ENCODE peak calls at places on chromosome 11, in four cellular contexts. E is body of pancreas, C is H9, B is A549. R is an unnamed sample.

GRCh38 chr11:114153224-114153623 is 93.7 kb downstream of the ZBTB16 start:
- DNase-seq in C (no peak), B (no peak), E (peak; percentile 8), R (no peak)

GRCh38 chr11:20013346-20014066 is 146.8 kb downstream of the DBX1 start:
- DNase-seq in E (peak; percentile 41), C (no peak), B (no peak), R (no peak)

GRCh38 chr11:44596541-44597276 is 31.2 kb downstream of the CD82 start:
- DNase-seq in E (no peak), B (no peak), C (no peak), R (peak; percentile 73)

GRCh38 chr11:108093128-108093904 is 28.1 kb upstream of the ACAT1 start:
- DNase-seq in C (no peak), B (no peak), E (no peak), R (no peak)

GRCh38 chr11:119729581-119730346 is 764 bp upstream of the NECTIN1 start:
- DNase-seq in C (peak; percentile 56), E (peak; percentile 71), B (peak; percentile 48), R (no peak)

GRCh38 chr11:91209751-91210150 is 986.9 kb upstream of the CHORDC1 start:
- DNase-seq in B (no peak), E (no peak), C (no peak), R (no peak)

GRCh38 chr11:15159085-15159484 is 44.4 kb downstream of the INSC start:
- DNase-seq in E (no peak), B (peak; percentile 11), C (peak; percentile 37), R (no peak)

GRCh38 chr11:65279713-65280459 is 18.1 kb downstream of the POLA2 start:
- DNase-seq in B (peak; percentile 81), C (no peak), E (peak; percentile 36), R (peak; percentile 11)

GRCh38 chr11:35089724-35090505 is 49.1 kb upstream of the CD44 start:
- DNase-seq in C (no peak), B (no peak), E (no peak), R (no peak)

GRCh38 chr11:121367434-121367833 is 74.9 kb downstream of the SC5D start:
- DNase-seq in C (no peak), E (no peak), B (no peak), R (no peak)

GRCh38 chr11:8608646-8609045 is 14.6 kb upstream of the STK33 start:
- DNase-seq in C (no peak), E (no peak), B (no peak), R (no peak)

GRCh38 chr11:122717264-122717867 is 61.8 kb downstream of the UBASH3B start:
- DNase-seq in E (no peak), C (no peak), B (no peak), R (no peak)

GRCh38 chr11:102318469-102318868 is 1.2 kb downstream of the BIRC3 start:
- DNase-seq in B (peak; percentile 50), E (no peak), C (no peak), R (peak; percentile 42)

GRCh38 chr11:106076421-106076922 is 675 bp downstream of the KBTBD3 start:
- DNase-seq in B (no peak), E (peak; percentile 37), C (no peak), R (peak; percentile 8)

GRCh38 chr11:44744160-44744559 is 17.4 kb downstream of the TSPAN18 start:
- DNase-seq in B (no peak), C (no peak), E (no peak), R (no peak)

GRCh38 chr11:65545853-65546216 is 12.3 kb downstream of the LTBP3 start:
- DNase-seq in B (no peak), C (no peak), E (no peak), R (no peak)

GRCh38 chr11:77384584-77384983 is 83.1 kb upstream of the GDPD4 start:
- DNase-seq in C (no peak), E (no peak), B (no peak), R (no peak)

GRCh38 chr11:15819679-15820286 is 536.6 kb downstream of the SOX6 start:
- DNase-seq in C (peak; percentile 73), B (peak; percentile 41), E (peak; percentile 83), R (peak; percentile 30)

GRCh38 chr11:9535189-9535781 is 38.2 kb upstream of the WEE1 start:
- DNase-seq in E (peak; percentile 85), B (no peak), C (peak; percentile 88), R (peak; percentile 74)

GRCh38 chr11:1126491-1126926 is 31.2 kb upstream of the MUC5AC start:
- DNase-seq in E (no peak), C (peak; percentile 16), B (no peak), R (no peak)

GRCh38 chr11:1127664-1128162 is 30.0 kb upstream of the MUC5AC start:
- DNase-seq in B (no peak), E (no peak), C (no peak), R (no peak)

GRCh38 chr11:1125803-1126202 is 31.9 kb upstream of the MUC5AC start:
- DNase-seq in B (no peak), C (no peak), E (no peak), R (no peak)

GRCh38 chr11:1128333-1129142 is 29.2 kb upstream of the MUC5AC start:
- DNase-seq in C (peak; percentile 17), E (no peak), B (no peak), R (no peak)

DNA sequence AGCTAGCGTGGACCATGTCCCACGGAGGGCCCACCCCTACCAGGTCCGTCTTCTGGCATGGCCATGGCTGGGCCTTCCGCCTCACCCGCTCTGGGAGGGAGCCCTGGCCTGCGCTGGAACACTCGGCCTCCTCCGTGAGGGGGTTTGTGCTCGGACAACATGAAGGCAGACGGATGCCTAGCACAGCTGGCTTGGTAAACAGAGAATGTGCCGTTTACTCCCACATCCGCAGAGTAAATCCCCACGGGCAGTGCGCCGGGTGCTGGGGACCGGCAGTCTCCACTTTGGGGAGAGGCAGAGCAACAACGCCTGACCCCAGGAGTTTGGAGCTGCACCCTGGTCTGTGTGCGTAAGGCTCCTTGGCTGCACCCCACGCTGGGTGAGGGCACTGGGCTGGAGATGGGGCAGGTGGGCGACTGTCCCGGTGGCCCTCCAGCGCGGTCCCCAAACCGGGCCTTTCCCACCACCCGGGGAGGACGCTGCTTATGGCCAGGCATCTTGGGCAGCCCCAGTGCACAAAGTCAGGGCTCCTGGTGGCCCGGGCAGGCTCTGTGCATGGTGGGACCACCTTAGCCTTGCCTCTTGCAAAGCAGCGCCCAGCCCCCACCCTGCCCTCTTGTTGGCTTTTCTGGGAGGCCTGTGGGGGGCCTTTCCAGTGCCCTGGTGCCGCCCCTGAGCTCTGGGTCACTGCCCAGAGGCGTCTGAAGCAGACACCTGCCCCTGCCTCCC is 30.7 kb upstream of the MUC5AC start:
- DNase-seq in C (peak; percentile 22), B (no peak), E (no peak), R (no peak)
- H3K9me3 ChIP-seq in C (no peaks in the 10 kb centered on the region), B (no peaks in the 10 kb centered on the region), E (no peaks in the 10 kb centered on the region), R (no peaks in the 10 kb centered on the region)

DNA sequence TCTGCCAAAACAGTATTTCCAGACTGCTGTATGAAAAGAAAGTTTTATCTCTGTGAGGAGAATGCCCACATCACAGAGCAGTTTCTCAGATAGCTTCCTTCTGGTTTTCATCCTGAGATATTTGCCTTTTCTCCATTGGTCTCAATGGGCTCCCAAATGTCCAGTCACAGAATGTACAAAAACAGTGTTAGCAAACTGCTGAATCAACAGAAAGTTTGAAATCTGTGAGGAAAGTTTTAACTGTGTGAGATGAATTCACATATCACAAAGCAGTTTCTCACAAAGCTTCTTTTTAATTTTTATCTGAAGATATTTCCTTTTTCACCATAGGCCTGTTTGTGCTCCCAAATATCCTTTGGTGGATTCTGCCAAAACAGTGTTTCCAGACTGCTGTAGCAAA is 207.2 kb upstream of the TRIM48 start:
- DNase-seq in B (no peak), E (no peak), C (no peak), R (no peak)
- H3K9me3 ChIP-seq in B (peaks cover 16% of the 10 kb centered on the region), E (peaks cover 33% of the 10 kb centered on the region), C (peaks cover 90% of the 10 kb centered on the region), R (peaks cover 8% of the 10 kb centered on the region)

DNA sequence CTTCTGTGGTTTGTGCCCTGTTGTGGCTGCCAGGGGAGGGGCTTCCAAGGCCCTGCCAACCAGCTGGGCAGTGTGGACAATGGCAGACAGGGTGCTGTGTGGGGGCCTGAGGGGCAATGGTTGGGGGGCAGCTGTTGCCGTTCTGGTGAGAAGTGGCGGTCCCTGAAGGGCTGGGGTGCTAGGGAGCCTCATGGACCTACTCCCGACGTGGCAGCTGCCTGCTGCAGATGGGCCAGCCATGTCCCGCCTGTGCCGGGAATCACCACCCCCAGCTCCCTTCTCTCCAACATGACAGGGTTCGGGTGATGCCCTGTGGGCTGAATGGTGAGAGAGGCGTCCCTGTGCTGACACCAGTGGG is 74.2 kb downstream of the KCNQ1 start:
- DNase-seq in E (no peak), C (peak; percentile 22), B (no peak), R (no peak)
- H3K9me3 ChIP-seq in E (no peaks in the 10 kb centered on the region), C (no peaks in the 10 kb centered on the region), B (no peaks in the 10 kb centered on the region), R (no peaks in the 10 kb centered on the region)

GRCh38 chr11:134515081-134515960 is 103.3 kb upstream of the B3GAT1 start:
- DNase-seq in E (no peak), B (no peak), C (no peak), R (peak; percentile 4)

GRCh38 chr11:134517115-134517514 is 105.1 kb upstream of the B3GAT1 start:
- DNase-seq in E (no peak), C (no peak), B (no peak), R (no peak)

GRCh38 chr11:134514354-134514951 is 102.4 kb upstream of the B3GAT1 start:
- DNase-seq in E (no peak), C (no peak), B (no peak), R (peak; percentile 1)

GRCh38 chr11:134517621-134518293 is 105.7 kb upstream of the B3GAT1 start:
- DNase-seq in E (no peak), C (no peak), B (no peak), R (no peak)

GRCh38 chr11:134516529-134516928 is 104.5 kb upstream of the B3GAT1 start:
- DNase-seq in B (no peak), E (no peak), C (no peak), R (no peak)
- H3K9me3 ChIP-seq in B (no peaks in the 10 kb centered on the region), E (no peaks in the 10 kb centered on the region), C (no peaks in the 10 kb centered on the region), R (no peaks in the 10 kb centered on the region)

GRCh38 chr11:55481416-55481815 is 72.9 kb upstream of the OR4C15 start:
- DNase-seq in B (no peak), C (no peak), E (no peak), R (no peak)
- H3K9me3 ChIP-seq in B (no peaks in the 10 kb centered on the region), C (peaks cover 63% of the 10 kb centered on the region), E (no peaks in the 10 kb centered on the region), R (no peaks in the 10 kb centered on the region)

GRCh38 chr11:133531971-133532651 is at the start of gene OPCML:
- DNase-seq in B (no peak), E (no peak), C (peak; percentile 61), R (no peak)

GRCh38 chr11:133529807-133530500 is 2.3 kb downstream of the OPCML start:
- DNase-seq in E (no peak), C (no peak), B (no peak), R (no peak)

GRCh38 chr11:133530501-133530835 is 1.8 kb downstream of the OPCML start:
- DNase-seq in B (no peak), C (peak; percentile 65), E (no peak), R (no peak)

GRCh38 chr11:133533205-133533604 is 904 bp upstream of the OPCML start:
- DNase-seq in C (no peak), E (no peak), B (no peak), R (no peak)

DNA sequence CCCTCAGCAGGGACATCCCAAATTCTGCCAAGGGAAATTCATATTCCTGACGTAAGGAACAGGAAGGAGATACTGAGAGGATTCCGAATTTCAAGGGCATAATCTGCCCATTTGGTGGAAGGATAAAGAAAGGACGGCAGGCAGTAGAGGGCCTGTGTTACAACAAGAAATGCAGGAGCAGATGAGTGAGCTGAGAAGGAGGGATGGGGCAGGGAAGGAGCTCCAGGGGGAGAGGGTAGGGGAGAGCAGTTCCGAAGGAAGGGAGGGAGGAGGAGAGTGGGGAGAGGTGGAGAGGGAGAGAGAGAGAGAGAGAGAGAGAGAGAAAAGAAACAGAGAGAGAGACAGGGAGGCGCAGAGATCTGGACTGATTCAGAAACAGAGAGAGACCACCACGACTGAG is 851 bp downstream of the OPCML start:
- DNase-seq in C (no peak), B (no peak), E (no peak), R (no peak)
- H3K9me3 ChIP-seq in C (no peaks in the 10 kb centered on the region), B (no peaks in the 10 kb centered on the region), E (no peaks in the 10 kb centered on the region), R (no peaks in the 10 kb centered on the region)

GRCh38 chr11:38226684-38227083 is 1628.6 kb upstream of the RAG2 start:
- DNase-seq in C (no peak), B (no peak), E (no peak), R (no peak)
- H3K9me3 ChIP-seq in C (peaks cover 14% of the 10 kb centered on the region), B (peaks cover 16% of the 10 kb centered on the region), E (peaks cover 4% of the 10 kb centered on the region), R (no peaks in the 10 kb centered on the region)